ENCODE peak calls at places on chromosomes 2 and 18, in four cellular contexts. One of them, this sample, is unnamed.

GRCh38 chr18:78721281-78721949 is 258.2 kb upstream of the SALL3 start:
- DNase-seq in trophoblast cell: no peak
- DNase-seq in HCT116: no peak
- DNase-seq in fibroblast of lung: no peak
- DNase-seq in this sample: no peak

GRCh38 chr2:189557373-189557772 is 23.2 kb downstream of the SLC40A1 start:
- DNase-seq in HCT116: no peak
- DNase-seq in fibroblast of lung: no peak
- DNase-seq in trophoblast cell: no peak
- DNase-seq in this sample: peak; percentile 50

GRCh38 chr2:189465076-189465475 is 23.8 kb downstream of the WDR75 start:
- DNase-seq in HCT116: no peak
- DNase-seq in trophoblast cell: no peak
- DNase-seq in fibroblast of lung: no peak
- DNase-seq in this sample: no peak

GRCh38 chr2:24920813-24921441 is 890 bp upstream of the ADCY3 start:
- DNase-seq in trophoblast cell: peak; percentile 33
- DNase-seq in fibroblast of lung: no peak
- DNase-seq in HCT116: no peak
- DNase-seq in this sample: no peak

GRCh38 chr2:152320166-152320565 is 14.8 kb upstream of the FMNL2 start:
- DNase-seq in fibroblast of lung: peak; percentile 45
- DNase-seq in trophoblast cell: peak; percentile 32
- DNase-seq in HCT116: no peak
- DNase-seq in this sample: peak; percentile 19

GRCh38 chr2:170723446-170723958 is 8.4 kb downstream of the SP5 start:
- DNase-seq in HCT116: no peak
- DNase-seq in trophoblast cell: no peak
- DNase-seq in fibroblast of lung: peak; percentile 40
- DNase-seq in this sample: peak; percentile 35

GRCh38 chr2:85436836-85437487 is 18.4 kb downstream of the SH2D6 start:
- DNase-seq in trophoblast cell: no peak
- DNase-seq in HCT116: no peak
- DNase-seq in fibroblast of lung: no peak
- DNase-seq in this sample: no peak

GRCh38 chr18:36211612-36212065 is 24.3 kb downstream of the MOCOS start:
- DNase-seq in trophoblast cell: no peak
- DNase-seq in fibroblast of lung: peak; percentile 9
- DNase-seq in HCT116: no peak
- DNase-seq in this sample: peak; percentile 82

GRCh38 chr2:237291138-237291792 is 122.7 kb downstream of the COL6A3 start:
- DNase-seq in HCT116: peak; percentile 89
- DNase-seq in fibroblast of lung: peak; percentile 99
- DNase-seq in trophoblast cell: peak; percentile 79
- DNase-seq in this sample: peak; percentile 88

GRCh38 chr2:45588158-45588829 is 22.8 kb downstream of the SRBD1 start:
- DNase-seq in trophoblast cell: no peak
- DNase-seq in HCT116: no peak
- DNase-seq in fibroblast of lung: peak; percentile 12
- DNase-seq in this sample: no peak

GRCh38 chr2:45582522-45582921 is 28.5 kb downstream of the SRBD1 start:
- DNase-seq in trophoblast cell: no peak
- DNase-seq in HCT116: no peak
- DNase-seq in fibroblast of lung: no peak
- DNase-seq in this sample: no peak

GRCh38 chr2:45586600-45586999 is 24.5 kb downstream of the SRBD1 start:
- DNase-seq in trophoblast cell: no peak
- DNase-seq in HCT116: no peak
- DNase-seq in fibroblast of lung: no peak
- DNase-seq in this sample: no peak

GRCh38 chr2:45585267-45585861 is 25.7 kb downstream of the SRBD1 start:
- DNase-seq in trophoblast cell: peak; percentile 66
- DNase-seq in HCT116: peak; percentile 26
- DNase-seq in fibroblast of lung: peak; percentile 37
- DNase-seq in this sample: peak; percentile 32

DNA sequence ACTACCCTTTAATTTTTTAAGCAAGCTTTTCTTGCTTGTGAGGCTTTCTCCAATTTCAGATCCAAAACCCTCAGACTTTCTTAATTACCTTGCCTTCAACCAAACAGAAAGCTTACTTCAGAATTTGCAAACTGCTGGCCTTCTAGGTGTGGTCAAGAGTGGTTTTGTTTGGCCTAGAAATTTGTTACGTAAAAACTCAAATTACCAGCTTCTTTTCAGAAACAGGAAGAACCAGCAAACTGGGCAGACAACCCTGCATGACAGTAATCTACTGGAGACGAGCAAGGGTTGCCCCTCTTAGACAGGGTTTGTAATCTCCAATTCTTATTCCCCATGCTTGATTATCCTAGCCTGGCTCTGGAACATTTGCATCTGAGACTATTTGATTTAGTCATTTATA is 27.1 kb downstream of the SRBD1 start:
- DNase-seq in HCT116: no peak
- DNase-seq in fibroblast of lung: no peak
- DNase-seq in trophoblast cell: no peak
- DNase-seq in this sample: no peak
- H3K9ac ChIP-seq in HCT116: no peak overlapping the region
- H3K9ac ChIP-seq in fibroblast of lung: no peak overlapping the region
- H3K9ac ChIP-seq in trophoblast cell: no peak overlapping the region
- H3K9ac ChIP-seq in this sample: no peak overlapping the region

DNA sequence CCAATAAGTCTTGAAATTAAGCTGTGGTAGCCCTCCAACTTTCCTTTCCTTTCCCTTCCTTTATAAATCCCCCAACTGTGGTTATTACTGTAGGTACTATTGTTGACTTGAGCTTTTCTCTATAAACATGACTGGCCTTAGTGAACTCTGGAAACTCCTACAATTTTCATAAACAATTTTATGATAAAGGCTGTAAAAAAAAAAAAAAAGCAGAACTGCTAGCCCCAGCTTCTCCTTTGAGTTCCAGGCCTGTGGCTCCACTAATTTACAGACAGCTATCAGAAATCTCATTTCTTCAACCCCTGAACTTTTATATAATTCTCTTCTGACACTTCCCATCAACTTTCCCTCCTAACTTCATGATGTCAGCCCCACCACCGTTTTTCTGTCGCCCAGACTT is 174.3 kb downstream of the IKZF2 start:
- DNase-seq in fibroblast of lung: no peak
- DNase-seq in HCT116: no peak
- DNase-seq in trophoblast cell: no peak
- DNase-seq in this sample: no peak
- H3K9ac ChIP-seq in fibroblast of lung: no peak overlapping the region
- H3K9ac ChIP-seq in HCT116: no peak overlapping the region
- H3K9ac ChIP-seq in trophoblast cell: no peak overlapping the region
- H3K9ac ChIP-seq in this sample: no peak overlapping the region

GRCh38 chr2:119679526-119679837 is 481 bp downstream of the TMEM177 start:
- DNase-seq in HCT116: no peak
- DNase-seq in trophoblast cell: no peak
- DNase-seq in fibroblast of lung: no peak
- DNase-seq in this sample: no peak
- H3K9ac ChIP-seq in HCT116: peak overlapping the region; percentile 75
- H3K9ac ChIP-seq in trophoblast cell: peak overlapping the region; percentile 97
- H3K9ac ChIP-seq in fibroblast of lung: peak overlapping the region; percentile 64
- H3K9ac ChIP-seq in this sample: peak overlapping the region; percentile 79

DNA sequence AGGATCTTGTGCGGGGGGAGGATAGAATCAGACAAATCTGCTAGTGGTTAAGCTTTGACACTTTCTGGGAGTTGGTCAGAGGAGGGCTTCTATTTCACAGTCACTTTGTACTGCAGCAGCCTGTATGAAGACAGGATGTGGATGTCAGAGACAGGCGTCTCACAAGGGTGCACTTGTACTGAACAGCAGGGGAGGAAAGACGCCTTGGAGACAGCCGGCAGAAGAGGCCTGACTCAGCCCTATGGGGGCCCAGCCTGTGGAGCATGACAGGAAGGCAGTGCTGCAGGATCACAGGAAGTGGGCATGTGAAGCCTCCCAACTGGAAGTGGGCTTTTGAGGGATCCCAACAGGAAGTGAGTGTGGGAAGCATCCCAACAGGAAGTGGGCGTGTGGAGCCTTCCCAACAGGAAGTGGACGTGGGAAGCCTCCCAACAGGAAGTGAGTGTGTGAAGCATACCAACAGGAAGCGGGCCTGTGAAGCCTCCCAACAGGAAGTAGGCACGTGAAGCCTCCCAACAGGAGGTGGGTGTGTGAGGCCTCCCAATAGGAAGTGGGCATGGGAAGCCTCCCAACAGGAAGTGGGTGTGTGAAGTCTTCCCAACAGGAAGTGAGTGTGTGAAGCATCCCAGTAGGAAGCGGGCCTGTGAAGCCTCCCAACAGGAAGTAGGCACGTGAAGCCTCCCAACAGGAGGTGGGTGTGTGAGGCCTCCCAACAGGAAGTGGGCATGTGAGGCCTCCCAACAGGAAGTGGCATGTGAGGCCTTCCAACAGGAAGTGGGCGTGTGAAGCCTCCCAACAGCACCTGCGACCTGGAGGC is 212.3 kb downstream of the SNTG2 start:
- DNase-seq in fibroblast of lung: no peak
- DNase-seq in HCT116: no peak
- DNase-seq in trophoblast cell: no peak
- DNase-seq in this sample: no peak
- H3K9ac ChIP-seq in fibroblast of lung: no peak overlapping the region
- H3K9ac ChIP-seq in HCT116: no peak overlapping the region
- H3K9ac ChIP-seq in trophoblast cell: no peak overlapping the region
- H3K9ac ChIP-seq in this sample: no peak overlapping the region

GRCh38 chr2:217724436-217724835 is 278.4 kb downstream of the TNS1 start:
- DNase-seq in HCT116: no peak
- DNase-seq in trophoblast cell: no peak
- DNase-seq in fibroblast of lung: no peak
- DNase-seq in this sample: no peak
- H3K9ac ChIP-seq in HCT116: no peak overlapping the region
- H3K9ac ChIP-seq in trophoblast cell: no peak overlapping the region
- H3K9ac ChIP-seq in fibroblast of lung: no peak overlapping the region
- H3K9ac ChIP-seq in this sample: no peak overlapping the region

GRCh38 chr2:53829669-53830290 is 30.0 kb downstream of the GPR75 start:
- DNase-seq in trophoblast cell: no peak
- DNase-seq in fibroblast of lung: no peak
- DNase-seq in HCT116: no peak
- DNase-seq in this sample: no peak

GRCh38 chr2:53827398-53828175 is 32.2 kb downstream of the GPR75 start:
- DNase-seq in fibroblast of lung: peak; percentile 69
- DNase-seq in trophoblast cell: no peak
- DNase-seq in HCT116: no peak
- DNase-seq in this sample: no peak

GRCh38 chr2:53826587-53827397 is 33.0 kb downstream of the GPR75 start:
- DNase-seq in trophoblast cell: no peak
- DNase-seq in fibroblast of lung: no peak
- DNase-seq in HCT116: no peak
- DNase-seq in this sample: peak; percentile 81

GRCh38 chr2:53828331-53828730 is 31.4 kb downstream of the GPR75 start:
- DNase-seq in fibroblast of lung: no peak
- DNase-seq in HCT116: no peak
- DNase-seq in trophoblast cell: no peak
- DNase-seq in this sample: no peak

DNA sequence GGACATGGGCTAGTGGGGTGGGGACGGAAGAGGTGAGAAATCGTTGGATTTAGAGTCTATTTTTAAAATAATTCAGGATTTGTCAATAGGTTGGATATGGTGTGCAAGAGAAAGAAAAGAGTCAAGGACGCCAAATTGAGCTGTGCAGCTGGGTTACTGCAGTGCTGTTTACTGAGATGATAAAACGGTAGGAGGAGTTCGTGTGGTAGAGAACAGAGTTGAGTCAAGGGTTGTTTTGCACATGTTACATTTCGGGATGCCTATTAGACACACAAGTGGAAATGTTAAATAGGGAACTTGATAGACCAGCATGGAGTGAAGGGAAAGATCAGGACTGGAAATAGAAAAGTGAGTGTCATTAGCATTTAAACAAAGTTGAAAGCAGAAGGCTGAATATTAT is 30.5 kb downstream of the GPR75 start:
- DNase-seq in fibroblast of lung: no peak
- DNase-seq in trophoblast cell: no peak
- DNase-seq in HCT116: no peak
- DNase-seq in this sample: no peak
- H3K9ac ChIP-seq in fibroblast of lung: no peak overlapping the region
- H3K9ac ChIP-seq in trophoblast cell: no peak overlapping the region
- H3K9ac ChIP-seq in HCT116: no peak overlapping the region
- H3K9ac ChIP-seq in this sample: no peak overlapping the region

GRCh38 chr18:6017160-6017559 is 121.8 kb upstream of the TMEM200C start:
- DNase-seq in trophoblast cell: no peak
- DNase-seq in HCT116: no peak
- DNase-seq in fibroblast of lung: peak; percentile 45
- DNase-seq in this sample: no peak
- H3K9ac ChIP-seq in trophoblast cell: no peak overlapping the region
- H3K9ac ChIP-seq in HCT116: no peak overlapping the region
- H3K9ac ChIP-seq in fibroblast of lung: no peak overlapping the region
- H3K9ac ChIP-seq in this sample: no peak overlapping the region

GRCh38 chr2:160502478-160502877 is 8.9 kb upstream of the RBMS1 start:
- DNase-seq in HCT116: no peak
- DNase-seq in fibroblast of lung: no peak
- DNase-seq in trophoblast cell: no peak
- DNase-seq in this sample: no peak

GRCh38 chr2:160499865-160500264 is 6.3 kb upstream of the RBMS1 start:
- DNase-seq in fibroblast of lung: no peak
- DNase-seq in trophoblast cell: no peak
- DNase-seq in HCT116: no peak
- DNase-seq in this sample: no peak

GRCh38 chr2:160501370-160501769 is 7.8 kb upstream of the RBMS1 start:
- DNase-seq in HCT116: no peak
- DNase-seq in trophoblast cell: no peak
- DNase-seq in fibroblast of lung: no peak
- DNase-seq in this sample: no peak

GRCh38 chr2:160494243-160494642 is 636 bp upstream of the RBMS1 start:
- DNase-seq in fibroblast of lung: peak; percentile 12
- DNase-seq in trophoblast cell: peak; percentile 13
- DNase-seq in HCT116: no peak
- DNase-seq in this sample: peak; percentile 22

GRCh38 chr2:160498147-160498546 is 4.5 kb upstream of the RBMS1 start:
- DNase-seq in HCT116: no peak
- DNase-seq in fibroblast of lung: peak; percentile 22
- DNase-seq in trophoblast cell: no peak
- DNase-seq in this sample: no peak
- H3K9ac ChIP-seq in HCT116: no peak overlapping the region
- H3K9ac ChIP-seq in fibroblast of lung: no peak overlapping the region
- H3K9ac ChIP-seq in trophoblast cell: no peak overlapping the region
- H3K9ac ChIP-seq in this sample: no peak overlapping the region

This sample was measured in mammary epithelial cell.